ENCODE peak calls at places on chromosome 17, in six cellular contexts. A, I, X, Q, P and S are unnamed samples.

GRCh38 chr17:11795906-11796305 is 197.6 kb downstream of the DNAH9 start:
- DNase-seq in X (no peak), A (no peak), I (no peak), Q (no peak), P (no peak), S (no peak)

GRCh38 chr17:76491271-76492184 is 9.7 kb downstream of the RHBDF2 start:
- DNase-seq in X (no peak), P (no peak), A (no peak), Q (no peak), I (no peak), S (no peak)

GRCh38 chr17:16934133-16934795 is 37.7 kb downstream of the TNFRSF13B start:
- DNase-seq in A (no peak), I (no peak), P (peak), X (no peak), Q (no peak), S (no peak)

GRCh38 chr17:67027031-67027628 is 17.2 kb upstream of the CACNG1 start:
- DNase-seq in Q (peak), X (no peak), A (no peak), P (no peak), I (no peak), S (no peak)

GRCh38 chr17:81253358-81254131 is 14.4 kb downstream of the NDUFAF8 start:
- DNase-seq in P (peak), A (no peak), Q (peak), X (no peak), I (no peak), S (no peak)

GRCh38 chr17:18235743-18236256 is 10.4 kb downstream of the LLGL1 start:
- DNase-seq in I (no peak), A (no peak), X (no peak), Q (peak), P (no peak), S (peak)

GRCh38 chr17:70405492-70406220 is 236.3 kb downstream of the KCNJ2 start:
- DNase-seq in A (no peak), X (no peak), Q (peak), I (no peak), P (no peak), S (peak)

GRCh38 chr17:14604920-14605599 is 304.2 kb downstream of the HS3ST3B1 start:
- DNase-seq in P (no peak), Q (no peak), A (peak), X (no peak), I (no peak), S (no peak)

GRCh38 chr17:75743625-75744206 is 21.3 kb downstream of the GALK1 start:
- DNase-seq in A (no peak), X (no peak), Q (no peak), P (no peak), I (no peak), S (no peak)

GRCh38 chr17:43175213-43176118 is 4.5 kb downstream of the NBR1 start:
- DNase-seq in I (no peak), A (no peak), P (no peak), Q (peak), X (no peak), S (peak)

GRCh38 chr17:16470302-16470701 is 21.7 kb downstream of the LRRC75A start:
- DNase-seq in Q (no peak), P (no peak), I (no peak), X (no peak), A (no peak), S (no peak)

GRCh38 chr17:20174588-20175265 is 165.6 kb downstream of the SPECC1 start:
- DNase-seq in I (no peak), P (no peak), X (no peak), A (no peak), Q (peak), S (peak)

GRCh38 chr17:63911657-63912100 is 621 bp upstream of the CSHL1 start:
- DNase-seq in I (no peak), A (no peak), P (no peak), Q (peak), X (peak), S (no peak)

GRCh38 chr17:77728022-77728671 is 230.4 kb upstream of the TNRC6C start:
- DNase-seq in Q (peak), P (no peak), X (peak), A (no peak), I (no peak), S (no peak)

GRCh38 chr17:12422632-12423031 is 243.1 kb upstream of the MYOCD start:
- DNase-seq in A (no peak), X (no peak), I (peak), Q (no peak), P (no peak), S (no peak)

GRCh38 chr17:65154770-65155589 is 17.8 kb downstream of the RGS9 start:
- DNase-seq in A (no peak), X (no peak), P (no peak), Q (peak), I (no peak), S (peak)

GRCh38 chr17:64686705-64687104 is 24.6 kb upstream of the SMURF2 start:
- DNase-seq in Q (no peak), I (no peak), X (no peak), P (no peak), A (no peak), S (no peak)

GRCh38 chr17:60371818-60372510 is 20.0 kb downstream of the USP32 start:
- DNase-seq in P (no peak), X (no peak), I (no peak), A (no peak), Q (no peak), S (no peak)

GRCh38 chr17:73017653-73018052 is 74.8 kb downstream of the SLC39A11 start:
- DNase-seq in I (no peak), Q (peak), P (no peak), X (no peak), A (no peak), S (peak)
- H3K4me3 ChIP-seq in I (no peak), Q (no peak), P (no peak), X (no peak), A (no peak), S (no peak)

DNA sequence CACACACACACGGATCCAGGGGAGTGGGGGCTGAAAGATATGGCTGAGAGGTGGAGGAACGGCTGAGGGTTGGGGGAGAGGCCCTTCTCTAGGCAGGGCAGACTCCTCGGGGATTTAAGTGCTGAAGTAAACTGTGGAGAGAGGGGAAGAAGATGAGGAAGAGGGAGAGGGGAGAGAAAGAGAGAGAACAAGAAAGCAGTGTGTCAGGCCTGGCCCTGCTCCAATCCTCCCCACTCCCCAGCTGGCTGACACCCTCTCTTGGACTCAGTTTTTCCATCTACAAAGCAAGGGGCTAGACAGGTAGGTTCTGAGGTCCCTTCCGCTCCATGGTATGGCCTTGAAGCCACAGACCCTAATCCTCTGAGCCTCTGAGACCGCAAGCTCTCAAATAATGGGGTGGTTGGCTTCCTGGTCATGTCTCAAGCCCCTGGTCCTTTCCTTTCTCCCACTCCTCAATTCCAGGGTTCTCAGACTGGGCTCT is 2.0 kb downstream of the VAMP2 start:
- DNase-seq in I (peak), A (no peak), X (no peak), P (no peak), Q (no peak), S (no peak)
- H3K4me3 ChIP-seq in I (peak), A (no peak), X (no peak), P (peak), Q (peak), S (no peak)

GRCh38 chr17:48541574-48542113 is 3.3 kb downstream of the HOXB2 start:
- DNase-seq in X (peak), A (no peak), Q (peak), P (no peak), I (peak), S (peak)
- H3K4me3 ChIP-seq in X (peak), A (peak), Q (peak), P (peak), I (peak), S (peak)

DNA sequence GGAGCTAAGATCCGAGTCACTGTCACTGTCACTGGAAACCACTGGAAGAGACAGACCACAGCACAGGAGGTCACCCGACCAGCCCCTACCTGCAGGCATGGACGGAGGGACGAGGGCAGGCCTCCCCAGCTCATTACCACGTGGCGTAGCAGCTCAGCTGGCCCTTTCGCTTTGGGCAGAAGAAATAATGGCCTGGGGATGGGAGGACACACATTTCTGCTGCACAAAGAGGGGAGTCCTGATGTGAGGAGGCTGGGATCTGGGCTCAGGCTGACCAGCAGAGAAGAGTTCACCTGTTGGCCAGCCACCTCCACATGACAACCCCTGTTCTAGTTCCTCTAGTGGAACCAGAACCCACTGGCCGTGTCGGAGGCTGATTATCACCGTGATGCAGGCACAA is 38.2 kb upstream of the DOC2B start:
- DNase-seq in I (peak), P (no peak), Q (no peak), A (no peak), X (no peak), S (no peak)
- H3K4me3 ChIP-seq in I (no peak), P (no peak), Q (no peak), A (no peak), X (no peak), S (no peak)

GRCh38 chr17:8126306-8127066 is 2.6 kb upstream of the HES7 start:
- DNase-seq in Q (peak), I (no peak), X (peak), A (no peak), P (no peak), S (peak)
- H3K4me3 ChIP-seq in Q (peak), I (peak), X (peak), A (peak), P (peak), S (peak)

GRCh38 chr17:62628845-62629555 is 1.5 kb downstream of the MRC2 start:
- DNase-seq in Q (peak), P (no peak), X (peak), I (no peak), A (no peak), S (peak)

GRCh38 chr17:62627219-62627903 is at the start of gene MRC2:
- DNase-seq in Q (peak), X (peak), P (no peak), I (peak), A (peak), S (peak)

GRCh38 chr17:62626719-62627218 is 701 bp upstream of the MRC2 start:
- DNase-seq in P (no peak), I (no peak), Q (peak), X (peak), A (no peak), S (peak)

GRCh38 chr17:62629556-62630364 is 2.3 kb downstream of the MRC2 start:
- DNase-seq in A (no peak), Q (peak), I (no peak), P (no peak), X (peak), S (no peak)

DNA sequence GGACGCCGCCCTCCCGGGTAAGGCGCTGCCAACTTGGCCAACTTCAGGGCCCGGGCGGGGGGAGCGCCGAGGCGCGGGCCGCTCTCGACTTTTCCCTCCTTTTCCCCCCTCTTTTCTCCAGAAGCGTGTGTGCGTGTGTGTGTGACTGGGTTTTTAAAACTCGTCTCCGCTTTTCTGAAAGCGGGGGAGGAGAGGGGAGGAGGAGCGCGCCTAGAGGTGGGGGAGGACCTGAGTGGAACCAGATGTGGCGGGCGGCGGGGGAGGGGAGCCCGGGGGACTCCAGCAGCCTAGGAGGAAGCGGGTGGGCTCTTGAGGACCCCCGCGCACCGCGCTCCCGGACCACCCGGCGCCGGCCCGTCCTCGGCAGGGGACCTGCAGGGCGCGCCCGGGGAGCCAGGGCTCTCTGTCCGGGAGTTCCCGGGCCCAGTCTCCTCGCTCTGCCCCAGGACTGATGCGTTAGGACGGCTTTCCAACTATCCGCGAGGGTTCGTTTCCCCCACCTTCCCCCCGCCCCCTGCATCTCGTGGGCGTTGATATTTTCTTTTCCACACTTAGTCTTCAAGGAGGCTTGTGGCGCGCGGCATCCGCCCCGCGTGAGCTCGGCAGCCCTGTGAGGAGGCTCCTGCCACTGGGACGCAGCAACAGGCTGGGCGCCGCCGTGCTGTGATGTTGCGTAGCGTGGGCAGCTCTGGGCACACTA is 584 bp downstream of the MRC2 start:
- DNase-seq in I (peak), X (peak), A (no peak), Q (peak), P (no peak), S (peak)
- H3K4me3 ChIP-seq in I (peak), X (peak), A (peak), Q (peak), P (peak), S (peak)

GRCh38 chr17:78890111-78890897 is 12.7 kb downstream of the CEP295NL start:
- DNase-seq in Q (no peak), A (peak), X (no peak), P (peak), I (peak), S (no peak)

GRCh38 chr17:78889525-78889924 is 13.5 kb downstream of the CEP295NL start:
- DNase-seq in X (no peak), A (no peak), Q (no peak), P (no peak), I (no peak), S (no peak)

GRCh38 chr17:78891406-78892061 is 11.5 kb downstream of the CEP295NL start:
- DNase-seq in X (no peak), A (no peak), P (no peak), Q (no peak), I (no peak), S (no peak)

GRCh38 chr17:78886954-78887353 is 16.0 kb downstream of the CEP295NL start:
- DNase-seq in P (no peak), X (no peak), A (no peak), Q (no peak), I (no peak), S (no peak)

GRCh38 chr17:78888911-78889496 is 14.0 kb downstream of the CEP295NL start:
- DNase-seq in Q (no peak), P (no peak), I (no peak), A (no peak), X (no peak), S (no peak)
- H3K4me3 ChIP-seq in Q (no peak), P (no peak), I (no peak), A (no peak), X (no peak), S (no peak)